ENCODE peak calls at places on chromosomes 4 and X, in seven cellular contexts. E is H1; P is GM23248; Y is stimulated activated CD4-positive, alpha-beta T cell treated with anti-CD3 and anti-CD28 coated beads, Interleukin-4, amount 100 ng/mL, for 4 hours; F is natural killer cell; U is activated T-helper 1 cell treated with anti-CD3 and anti-CD28 coated beads, Interleukin-12 subunit alpha, Interleukin-12 subunit beta, Interleukin-2, Interleukin-4 antibody, amounts not matched to agents 30 ng/mL and 10 ng/mL and 1 ng/mL, durations not matched to agents 14 hours and 24 hours and 36 hours; C is A673. I is an unnamed sample.

GRCh38 chr4:1871471-1872021 is 353 bp downstream of the NSD2 start:
- DNase-seq in U (no peak), P (peak; percentile 59), C (peak; percentile 46), F (peak; percentile 45), Y (no peak), E (peak; percentile 73), I (no peak)

GRCh38 chr4:94488667-94489066 is 36.9 kb downstream of the PDLIM5 start:
- DNase-seq in P (peak; percentile 84), C (no peak), Y (no peak), E (no peak), U (no peak), F (no peak), I (peak; percentile 90)

GRCh38 chrX:10022580-10023245 is 55.6 kb downstream of the CLDN34 start:
- DNase-seq in P (peak; percentile 72), U (no peak), Y (no peak), F (no peak), C (peak; percentile 30), E (no peak), I (peak; percentile 75)

GRCh38 chr4:82774711-82775171 is 23.9 kb downstream of the SCD5 start:
- DNase-seq in P (peak; percentile 71), F (no peak), E (no peak), U (no peak), Y (no peak), C (no peak), I (peak; percentile 90)

GRCh38 chrX:63657821-63658220 is 127.2 kb downstream of the ARHGEF9 start:
- DNase-seq in U (no peak), E (no peak), F (no peak), C (no peak), Y (no peak), P (peak; percentile 76), I (peak; percentile 91)

GRCh38 chrX:151974336-151975227 is at the start of gene GABRE:
- DNase-seq in C (no peak), E (peak; percentile 53), Y (peak; percentile 1), U (no peak), F (no peak), P (peak; percentile 76), I (peak; percentile 49)

GRCh38 chr4:111671756-111672155 is 473.5 kb upstream of the FAM241A start:
- DNase-seq in F (no peak), P (no peak), U (no peak), Y (no peak), C (peak; percentile 63), E (no peak), I (no peak)

GRCh38 chr4:24896977-24897376 is 15.9 kb downstream of the CCDC149 start:
- DNase-seq in U (no peak), F (no peak), P (no peak), C (no peak), Y (no peak), E (no peak), I (no peak)

GRCh38 chr4:109499513-109499912 is 60.5 kb upstream of the MCUB start:
- DNase-seq in E (no peak), F (no peak), U (no peak), C (no peak), Y (no peak), P (peak; percentile 20), I (no peak)

GRCh38 chr4:168584321-168584771 is 87.5 kb downstream of the PALLD start:
- DNase-seq in E (no peak), P (peak; percentile 78), U (no peak), C (no peak), Y (no peak), F (no peak), I (peak; percentile 81)

GRCh38 chrX:38304010-38304409 is 23.3 kb downstream of the RPGR start:
- DNase-seq in U (no peak), P (peak; percentile 21), E (no peak), F (no peak), Y (no peak), C (peak; percentile 36), I (peak; percentile 21)

GRCh38 chr4:165115301-165115700 is 2.6 kb upstream of the TMEM192 start:
- DNase-seq in Y (no peak), E (no peak), U (no peak), C (no peak), P (no peak), F (no peak), I (no peak)

GRCh38 chrX:136999021-136999420 is 34.8 kb downstream of the GPR101 start:
- DNase-seq in Y (no peak), U (no peak), E (no peak), P (peak; percentile 2), C (peak; percentile 23), F (no peak), I (peak; percentile 0)

GRCh38 chr4:114598191-114599121 is at the start of gene UGT8:
- DNase-seq in C (peak; percentile 60), E (peak; percentile 84), F (no peak), U (no peak), Y (peak; percentile 34), P (peak; percentile 44), I (peak; percentile 18)

GRCh38 chrX:107674480-107675364 is 46.4 kb downstream of the PRPS1 start:
- DNase-seq in Y (no peak), F (peak; percentile 25), C (no peak), E (no peak), P (peak; percentile 75), U (peak; percentile 41), I (peak; percentile 36)

GRCh38 chrX:1606476-1606875 is 8.4 kb upstream of the ASMT start:
- DNase-seq in E (no peak), U (no peak), Y (no peak), F (no peak), P (no peak), C (no peak), I (no peak)

GRCh38 chr4:8176547-8177399 is 18.2 kb upstream of the ABLIM2 start:
- DNase-seq in P (peak; percentile 75), F (no peak), E (peak; percentile 67), C (peak; percentile 58), U (peak; percentile 20), Y (no peak), I (peak; percentile 70)

GRCh38 chrX:139203681-139204575 is 326.6 kb upstream of the F9 start:
- DNase-seq in Y (no peak), U (no peak), E (peak; percentile 54), F (peak; percentile 16), C (peak; percentile 61), P (peak; percentile 59), I (peak; percentile 1)

GRCh38 chr4:29046166-29046565 is 1674.0 kb upstream of the PCDH7 start:
- DNase-seq in P (peak; percentile 25), Y (no peak), E (no peak), F (no peak), C (peak; percentile 3), U (no peak), I (peak; percentile 60)

GRCh38 chrX:16239211-16239610 is 71.9 kb downstream of the MAGEB17 start:
- DNase-seq in Y (no peak), C (no peak), F (no peak), E (no peak), U (no peak), P (peak; percentile 64), I (peak; percentile 82)

GRCh38 chr4:121827851-121828250 is 4.2 kb upstream of the CCNA2 start:
- DNase-seq in E (no peak), Y (no peak), U (no peak), P (peak; percentile 79), C (no peak), F (no peak), I (peak; percentile 49)

GRCh38 chrX:40171513-40172168 is 73.9 kb upstream of the BCOR start:
- DNase-seq in P (peak; percentile 78), F (no peak), Y (no peak), C (peak; percentile 81), U (no peak), E (peak; percentile 42), I (peak; percentile 58)

GRCh38 chrX:130024127-130024526 is 41.7 kb downstream of the BCORL1 start:
- DNase-seq in Y (peak; percentile 58), E (peak; percentile 80), U (peak; percentile 78), F (peak; percentile 68), P (peak; percentile 75), C (peak; percentile 73), I (peak; percentile 75)

GRCh38 chr4:20422398-20422797 is 170.7 kb downstream of the SLIT2 start:
- DNase-seq in U (no peak), P (peak; percentile 70), E (peak; percentile 67), C (peak; percentile 70), Y (peak; percentile 1), F (no peak), I (peak; percentile 60)

GRCh38 chr4:53168237-53168636 is 197.6 kb downstream of the SCFD2 start:
- DNase-seq in P (peak; percentile 7), U (no peak), E (no peak), F (no peak), Y (no peak), C (no peak), I (peak; percentile 10)

GRCh38 chrX:107700317-107700774 is 72.0 kb downstream of the PRPS1 start:
- DNase-seq in P (peak; percentile 55), U (no peak), C (peak; percentile 12), F (no peak), E (no peak), Y (no peak), I (peak; percentile 24)

GRCh38 chrX:108468486-108468885 is 28.8 kb downstream of the COL4A5 start:
- DNase-seq in U (no peak), Y (no peak), F (no peak), C (no peak), E (no peak), P (peak; percentile 51), I (peak; percentile 66)

GRCh38 chr4:4941741-4942140 is 77.5 kb downstream of the CYTL1 start:
- DNase-seq in P (no peak), Y (no peak), E (no peak), U (no peak), F (no peak), C (no peak), I (no peak)

GRCh38 chr4:46886711-46887110 is 22.3 kb downstream of the COX7B2 start:
- DNase-seq in U (no peak), C (peak; percentile 21), F (no peak), Y (no peak), E (no peak), P (peak; percentile 20), I (no peak)

GRCh38 chr4:13541720-13542576 is 2.4 kb downstream of the NKX3-2 start:
- DNase-seq in F (no peak), E (peak; percentile 83), P (no peak), U (no peak), Y (peak; percentile 37), C (no peak), I (no peak)

GRCh38 chrX:97909245-97909644 is 1025.5 kb downstream of the RPA4 start:
- DNase-seq in C (no peak), F (no peak), P (no peak), Y (no peak), U (no peak), E (no peak), I (no peak)

GRCh38 chr4:166165829-166166420 is 292.9 kb downstream of the TLL1 start:
- DNase-seq in E (no peak), F (no peak), P (peak; percentile 81), Y (no peak), U (no peak), C (peak; percentile 87), I (peak; percentile 75)

GRCh38 chr4:53943345-53944085 is 120.9 kb downstream of the CHIC2 start:
- DNase-seq in E (no peak), P (peak; percentile 85), Y (no peak), F (no peak), C (peak; percentile 84), U (no peak), I (peak; percentile 89)

GRCh38 chr4:86529450-86529849 is 64.7 kb upstream of the PTPN13 start:
- DNase-seq in C (no peak), E (no peak), F (no peak), U (no peak), P (no peak), Y (no peak), I (no peak)

GRCh38 chr4:26127851-26128337 is 192.9 kb upstream of the RBPJ start:
- DNase-seq in F (no peak), C (no peak), E (no peak), U (no peak), P (peak; percentile 21), Y (no peak), I (no peak)

GRCh38 chr4:158161561-158162354 is 11.1 kb downstream of the GASK1B start:
- DNase-seq in C (peak; percentile 4), P (peak; percentile 88), E (no peak), U (no peak), Y (no peak), F (no peak), I (peak; percentile 82)

GRCh38 chr4:4217123-4217522 is 9.6 kb downstream of the OTOP1 start:
- DNase-seq in U (no peak), F (no peak), Y (no peak), P (peak; percentile 4), C (no peak), E (no peak), I (peak; percentile 9)

GRCh38 chrX:111041018-111041462 is 55.0 kb upstream of the PAK3 start:
- DNase-seq in F (no peak), C (peak; percentile 44), U (no peak), Y (no peak), E (no peak), P (peak; percentile 43), I (peak; percentile 30)